ENCODE peak calls at places on chromosome 20, in six cellular contexts. V is omental fat pad, Q is fibroblast of gingiva, P is HFFc6, D is GM23248, O is NCI-H510A. C is an unnamed sample.

GRCh38 chr20:10093087-10093591 is 58.4 kb downstream of the ANKEF1 start:
- DNase-seq in P (peak), O (no peak), Q (peak), D (peak), V (no peak), C (peak)

GRCh38 chr20:64279826-64280459 is 24.4 kb downstream of the PCMTD2 start:
- DNase-seq in P (no peak), D (no peak), V (no peak), Q (no peak), O (no peak), C (no peak)

GRCh38 chr20:63881451-63882226 is 13.3 kb upstream of the DNAJC5 start:
- DNase-seq in O (no peak), P (no peak), D (no peak), V (no peak), Q (no peak), C (no peak)

GRCh38 chr20:1894471-1894950 is 696 bp upstream of the SIRPA start:
- DNase-seq in Q (peak), D (peak), O (no peak), P (peak), V (no peak), C (peak)

GRCh38 chr20:47411161-47411560 is 54.7 kb upstream of the ZMYND8 start:
- DNase-seq in P (peak), O (no peak), Q (no peak), D (peak), V (no peak), C (no peak)

GRCh38 chr20:11850901-11851300 is 66.8 kb upstream of the BTBD3 start:
- DNase-seq in O (no peak), V (no peak), Q (peak), P (peak), D (peak), C (peak)

GRCh38 chr20:48626226-48626937 is 201.4 kb downstream of the PREX1 start:
- DNase-seq in V (no peak), D (no peak), O (no peak), P (no peak), Q (peak), C (peak)

GRCh38 chr20:59624401-59624800 is 20.1 kb downstream of the PHACTR3 start:
- DNase-seq in O (no peak), P (no peak), V (no peak), Q (no peak), D (no peak), C (no peak)

GRCh38 chr20:47300071-47300470 is 56.4 kb downstream of the ZMYND8 start:
- DNase-seq in V (no peak), Q (no peak), D (peak), O (no peak), P (peak), C (peak)

GRCh38 chr20:38084425-38084951 is 50.9 kb downstream of the RPRD1B start:
- DNase-seq in O (no peak), D (no peak), V (no peak), P (peak), Q (peak), C (peak)

GRCh38 chr20:37327748-37328147 is 18.2 kb upstream of the SRC start:
- DNase-seq in Q (peak), D (peak), P (peak), V (peak), O (no peak), C (peak)

GRCh38 chr20:45934587-45935415 is at the start of gene PCIF1:
- DNase-seq in V (peak), D (peak), Q (peak), P (peak), O (peak), C (peak)

GRCh38 chr20:53883098-53883762 is 187.2 kb downstream of the BCAS1 start:
- DNase-seq in V (no peak), Q (peak), O (no peak), D (peak), P (peak), C (peak)

GRCh38 chr20:1317545-1318255 is 11.2 kb downstream of the SDCBP2 start:
- DNase-seq in Q (no peak), P (no peak), V (no peak), O (no peak), D (no peak), C (no peak)

GRCh38 chr20:48752963-48753362 is 74.8 kb downstream of the PREX1 start:
- DNase-seq in V (no peak), O (no peak), D (no peak), Q (no peak), P (no peak), C (no peak)

GRCh38 chr20:25576783-25577530 is 8.4 kb downstream of the NINL start:
- DNase-seq in V (no peak), Q (no peak), P (no peak), D (no peak), O (no peak), C (no peak)

GRCh38 chr20:9235518-9235917 is 166.6 kb downstream of the PLCB4 start:
- DNase-seq in D (peak), O (no peak), Q (peak), V (no peak), P (peak), C (peak)

GRCh38 chr20:10131612-10132345 is 86.9 kb upstream of the SNAP25 start:
- DNase-seq in D (peak), Q (peak), V (no peak), O (peak), P (no peak), C (peak)

GRCh38 chr20:10716855-10717254 is 43.1 kb upstream of the JAG1 start:
- DNase-seq in O (no peak), P (no peak), Q (peak), V (no peak), D (no peak), C (no peak)

GRCh38 chr20:36926653-36927200 is 24.8 kb downstream of the SAMHD1 start:
- DNase-seq in D (no peak), Q (no peak), O (no peak), V (no peak), P (no peak), C (no peak)

GRCh38 chr20:58891686-58892125 is 39.2 kb downstream of the GNAS start:
- DNase-seq in P (peak), O (no peak), Q (no peak), V (no peak), D (peak), C (peak)

GRCh38 chr20:48697845-48698491 is 129.8 kb downstream of the PREX1 start:
- DNase-seq in P (peak), D (peak), V (peak), Q (peak), O (peak), C (peak)

GRCh38 chr20:33793011-33793931 is 17.9 kb upstream of the CHMP4B start:
- DNase-seq in Q (no peak), D (peak), P (no peak), O (no peak), V (no peak), C (peak)

GRCh38 chr20:60057123-60057865 is 99.1 kb downstream of the CDH26 start:
- DNase-seq in P (peak), O (peak), D (peak), Q (peak), V (no peak), C (peak)

GRCh38 chr20:44411020-44411756 is 55.7 kb downstream of the HNF4A start:
- DNase-seq in Q (no peak), V (no peak), O (no peak), D (no peak), P (no peak), C (no peak)

GRCh38 chr20:36523341-36523740 is 18.0 kb upstream of the MYL9 start:
- DNase-seq in P (no peak), V (no peak), O (no peak), Q (no peak), D (no peak), C (no peak)

GRCh38 chr20:53332022-53332824 is 261.4 kb downstream of the ZNF217 start:
- DNase-seq in Q (no peak), P (no peak), D (peak), V (no peak), O (no peak), C (no peak)

C was measured in amniotic epithelial cell.